ENCODE peak calls at places on chromosomes 12 and 14, in four cellular contexts. O, E, Y and D are unnamed samples.

GRCh38 chr12:54421873-54422250 is 2.8 kb upstream of the ITGA5 start:
- DNase-seq in O (no peak), E (no peak), Y (no peak), D (no peak)

GRCh38 chr14:32621585-32621984 is 292.5 kb downstream of the AKAP6 start:
- DNase-seq in O (no peak), E (no peak), Y (no peak), D (no peak)

GRCh38 chr12:64039285-64039871 is 182.7 kb downstream of the KICS2 start:
- DNase-seq in O (no peak), E (peak), Y (peak), D (no peak)

GRCh38 chr12:52055781-52056711 is 4.8 kb downstream of the NR4A1 start:
- DNase-seq in O (no peak), E (no peak), Y (peak), D (no peak)

GRCh38 chr12:72832024-72832423 is 559.9 kb downstream of the TRHDE start:
- DNase-seq in O (no peak), E (no peak), Y (no peak), D (no peak)

GRCh38 chr12:116582610-116583009 is 23.4 kb downstream of the MAP1LC3B2 start:
- DNase-seq in O (no peak), E (peak), Y (peak), D (no peak)

GRCh38 chr14:77347746-77348145 is 26.9 kb downstream of the GSTZ1 start:
- DNase-seq in O (no peak), E (no peak), Y (peak), D (no peak)

GRCh38 chr14:80356413-80356812 is 145.1 kb upstream of the DIO2 start:
- DNase-seq in O (no peak), E (peak), Y (peak), D (no peak)

GRCh38 chr12:88255847-88256246 is 113.7 kb downstream of the TMTC3 start:
- DNase-seq in O (no peak), E (no peak), Y (no peak), D (no peak)

GRCh38 chr12:6953417-6954315 is 2.5 kb downstream of the PTPN6 start:
- DNase-seq in O (no peak), E (no peak), Y (peak), D (peak)

GRCh38 chr14:22221508-22221907 is 367.5 kb downstream of the DAD1 start:
- DNase-seq in O (no peak), E (peak), Y (peak), D (no peak)

DNA sequence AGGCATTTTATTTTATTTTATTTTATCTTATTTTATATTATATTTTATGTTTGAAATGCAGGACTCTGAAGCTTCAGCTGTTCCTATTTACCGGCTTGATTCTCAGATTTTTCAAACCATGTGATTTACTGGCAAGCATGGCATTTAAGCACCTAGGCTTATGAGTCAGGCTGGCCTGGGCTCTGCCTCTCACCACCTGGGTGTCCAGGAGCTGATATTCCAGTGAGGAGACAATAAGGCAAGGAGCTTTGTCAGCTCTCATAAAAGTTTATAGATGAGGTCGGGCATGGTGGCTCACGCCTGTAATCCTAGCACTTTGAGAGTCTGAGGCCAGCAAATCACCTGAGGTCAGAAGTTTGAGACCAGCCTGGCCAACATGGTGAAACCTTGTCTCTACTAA is 2.1 kb downstream of the DAO start:
- DNase-seq in O (no peak), E (no peak), Y (no peak), D (no peak)
- TF ChIP-seq CTCF in O (no peak), E (no peak), Y (no peak), D (no peak)

GRCh38 chr14:63852817-63853730 is at the start of gene SYNE2:
- DNase-seq in O (peak), E (peak), Y (peak), D (peak)
- TF ChIP-seq CTCF in O (peak), E (no peak), Y (no peak), D (no peak)

GRCh38 chr14:99684356-99684952 is 356 bp downstream of the CYP46A1 start:
- DNase-seq in O (no peak), E (no peak), Y (no peak), D (no peak)
- TF ChIP-seq CTCF in O (no peak), E (no peak), Y (no peak), D (no peak)

DNA sequence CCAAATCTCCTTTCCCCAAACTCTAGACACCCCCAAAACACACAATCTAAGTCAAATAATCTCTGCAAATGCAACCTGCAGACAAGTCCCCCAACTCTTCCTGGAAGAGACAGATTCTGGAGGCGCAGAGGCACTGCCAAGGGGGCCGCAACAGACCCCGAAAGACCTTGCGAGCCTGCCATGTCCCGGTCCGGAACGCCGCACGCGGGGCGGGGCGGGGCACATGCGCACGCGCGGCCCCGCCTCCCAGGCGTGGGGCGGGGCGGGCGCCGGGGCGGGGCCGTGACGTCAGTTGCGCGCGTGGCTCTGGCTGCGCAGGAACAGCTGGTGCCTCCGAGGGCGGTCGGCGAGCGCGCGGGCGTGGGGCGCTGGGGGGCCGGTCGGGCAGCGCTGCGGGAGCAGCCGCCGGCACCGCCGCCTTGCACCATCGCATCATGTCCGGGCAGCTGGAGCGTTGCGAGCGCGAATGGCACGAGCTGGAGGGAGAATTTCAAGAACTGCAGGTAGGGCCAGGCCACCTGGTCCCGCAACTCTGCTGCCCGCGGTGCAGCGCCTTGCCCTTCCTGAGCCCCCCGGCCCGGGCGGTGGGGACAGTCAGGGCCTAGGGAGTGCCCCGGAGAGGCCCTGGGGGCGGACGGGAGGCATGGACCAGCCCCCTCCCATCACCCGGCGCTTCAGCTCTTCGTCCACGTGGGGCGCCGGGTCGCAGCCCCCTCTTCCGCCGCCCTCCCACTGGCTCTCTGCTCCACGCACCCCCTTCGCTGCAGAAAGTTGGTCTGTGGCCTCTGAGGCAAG is at the start of gene TMEM120B:
- DNase-seq in O (peak), E (peak), Y (peak), D (peak)
- TF ChIP-seq CTCF in O (peak), E (no peak), Y (no peak), D (no peak)